ENCODE peak calls at places on chromosomes 5 and 9, in six cellular contexts. K, X, T, P, Z and U are unnamed samples. For H3K9me3, the result is how much of the 10 kb centered on the place peaks cover.

GRCh38 chr5:36950586-36951457 is 74.3 kb downstream of the NIPBL start:
- DNase-seq in Z (no peak), T (no peak), K (no peak), X (no peak), P (no peak), U (no peak)

GRCh38 chr5:68932830-68933434 is 160.9 kb upstream of the SLC30A5 start:
- DNase-seq in X (no peak), P (peak), Z (no peak), T (no peak), K (peak), U (no peak)

GRCh38 chr5:119355636-119356383 is at the start of gene TNFAIP8:
- DNase-seq in P (no peak), Z (peak), K (peak), X (peak), T (peak), U (peak)

GRCh38 chr9:133144142-133144886 is 19.4 kb downstream of the GBGT1 start:
- DNase-seq in Z (peak), K (peak), T (peak), X (peak), P (no peak), U (peak)

GRCh38 chr9:129290606-129291005 is 112.5 kb upstream of the IER5L start:
- DNase-seq in K (no peak), P (no peak), Z (no peak), X (no peak), T (no peak), U (no peak)

GRCh38 chr5:160311491-160312138 is 749 bp downstream of the CCNJL start:
- DNase-seq in X (no peak), T (no peak), K (peak), Z (no peak), P (no peak), U (peak)

GRCh38 chr9:33942471-33943083 is 106.1 kb downstream of the UBAP2 start:
- DNase-seq in K (no peak), Z (no peak), T (no peak), X (peak), P (no peak), U (peak)

GRCh38 chr5:148542812-148543211 is 111.5 kb downstream of the HTR4 start:
- DNase-seq in Z (no peak), K (no peak), P (no peak), T (no peak), X (no peak), U (no peak)

GRCh38 chr5:56450766-56451165 is 217.6 kb upstream of the ANKRD55 start:
- DNase-seq in P (no peak), Z (no peak), T (no peak), K (no peak), X (no peak), U (no peak)

GRCh38 chr9:137972988-137973470 is 95.4 kb downstream of the CACNA1B start:
- DNase-seq in T (no peak), X (no peak), K (peak), Z (peak), P (no peak), U (no peak)

GRCh38 chr5:15752886-15753285 is 252.9 kb downstream of the FBXL7 start:
- DNase-seq in P (no peak), Z (no peak), T (no peak), X (no peak), K (no peak), U (peak)

GRCh38 chr5:41270423-41271251 is 57.3 kb upstream of the C6 start:
- DNase-seq in X (peak), Z (peak), K (no peak), P (peak), T (no peak), U (peak)

GRCh38 chr5:163366757-163367156 is 70.6 kb upstream of the CCNG1 start:
- DNase-seq in K (no peak), T (no peak), P (no peak), Z (no peak), X (no peak), U (no peak)

GRCh38 chr5:150341331-150341730 is 16.2 kb upstream of the TCOF1 start:
- DNase-seq in K (no peak), P (no peak), X (no peak), T (no peak), Z (no peak), U (no peak)

GRCh38 chr5:172902497-172903472 is 56.4 kb upstream of the RPL26L1 start:
- DNase-seq in T (peak), Z (peak), P (peak), K (peak), X (peak), U (peak)

GRCh38 chr9:127388856-127389238 is 8.1 kb upstream of the SLC2A8 start:
- DNase-seq in Z (no peak), P (no peak), K (no peak), X (peak), T (no peak), U (no peak)

GRCh38 chr9:136086213-136086881 is 8.7 kb downstream of the NACC2 start:
- DNase-seq in X (no peak), K (no peak), Z (peak), T (no peak), P (no peak), U (no peak)

GRCh38 chr5:137091473-137091872 is 407.7 kb downstream of the SPOCK1 start:
- DNase-seq in T (no peak), P (no peak), Z (no peak), X (no peak), K (no peak), U (no peak)

GRCh38 chr9:106333487-106333886 is 529.5 kb upstream of the ZNF462 start:
- DNase-seq in K (no peak), T (no peak), X (no peak), Z (no peak), P (no peak), U (no peak)

GRCh38 chr5:135615581-135616260 is 36.9 kb upstream of the CXCL14 start:
- DNase-seq in P (no peak), T (no peak), K (peak), X (no peak), Z (no peak), U (no peak)

GRCh38 chr5:64691333-64691732 is 1.0 kb downstream of the SHISAL2B start:
- DNase-seq in T (no peak), X (no peak), Z (no peak), K (no peak), P (no peak), U (no peak)

GRCh38 chr9:31669311-31669710 is 715.1 kb upstream of the ACO1 start:
- DNase-seq in P (no peak), X (no peak), K (no peak), Z (no peak), T (no peak), U (no peak)

GRCh38 chr5:40124367-40124766 is 555.3 kb upstream of the PTGER4 start:
- DNase-seq in T (no peak), P (peak), K (no peak), Z (no peak), X (no peak), U (no peak)

GRCh38 chr5:38837416-38837815 is 8.4 kb upstream of the OSMR start:
- DNase-seq in X (no peak), K (no peak), Z (no peak), P (no peak), T (no peak), U (no peak)

DNA sequence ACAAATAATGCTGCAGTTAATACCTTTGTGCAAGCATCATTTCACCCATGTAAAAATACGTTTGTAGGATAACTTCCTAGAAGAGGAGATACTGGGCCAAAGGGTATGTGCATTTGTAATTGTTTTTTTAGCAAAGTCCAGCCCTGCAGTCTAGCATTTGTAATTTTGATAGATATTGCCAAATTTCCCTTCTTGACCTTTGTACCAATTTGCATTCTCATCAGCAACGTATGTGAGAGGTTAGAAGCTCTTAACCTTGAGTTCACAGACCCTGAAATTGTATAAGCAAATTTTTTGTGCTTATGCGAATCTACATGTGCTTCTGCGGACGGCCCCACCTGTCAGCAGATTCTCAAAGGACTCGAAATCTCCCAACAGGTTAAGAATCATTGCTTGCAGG is 18.6 kb upstream of the TOMM5 start:
- DNase-seq in T (no peak), P (no peak), K (no peak), Z (no peak), X (no peak), U (no peak)
- H3K9me3 ChIP-seq in T (under half), P (under half), K (under half), Z (under half), X (under half), U (under half)

GRCh38 chr9:21432640-21433425 is 7.4 kb upstream of the IFNA1 start:
- DNase-seq in K (no peak), T (no peak), Z (no peak), X (no peak), P (no peak), U (no peak)

GRCh38 chr9:21440139-21440538 is at the start of gene IFNA1:
- DNase-seq in T (no peak), P (no peak), Z (no peak), X (no peak), K (no peak), U (no peak)

DNA sequence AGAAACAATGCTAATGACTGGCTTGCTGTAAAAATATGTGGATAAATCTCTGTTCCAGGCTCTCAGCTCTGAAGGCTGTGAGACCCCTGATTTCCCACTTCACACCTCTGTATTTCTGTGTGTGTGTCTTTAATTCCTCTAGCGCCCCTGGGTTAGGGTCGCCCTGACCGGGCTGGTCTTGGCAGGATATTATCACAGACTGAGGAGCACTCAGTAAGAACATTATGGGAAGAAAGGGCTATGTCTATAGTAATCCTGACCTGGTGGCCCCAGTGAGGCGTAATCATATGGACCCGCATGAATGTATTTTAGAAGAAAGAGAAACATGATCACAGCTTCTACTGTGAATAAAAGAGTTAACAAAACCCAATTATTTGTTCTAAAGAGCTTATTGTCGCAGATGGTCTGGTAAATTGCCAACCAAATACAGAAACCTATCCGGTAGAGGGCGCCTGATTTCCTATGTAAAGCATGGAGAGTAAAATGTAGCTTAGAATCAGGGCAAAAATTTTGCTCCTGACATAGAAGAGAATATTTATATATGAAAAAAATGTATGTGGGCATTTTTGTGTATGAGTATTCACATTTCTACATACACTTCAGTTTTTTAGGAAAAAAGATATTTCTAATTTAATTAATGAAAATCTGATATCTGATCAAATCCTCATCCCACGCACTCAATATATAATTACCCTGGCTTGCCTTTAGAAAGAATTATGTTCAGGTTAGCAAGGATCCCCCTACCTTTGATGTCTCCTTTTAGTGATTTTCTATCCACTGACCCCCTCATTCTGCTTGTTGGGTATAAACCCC is 5.8 kb upstream of the IFNA1 start:
- DNase-seq in X (peak), K (peak), P (peak), Z (peak), T (no peak), U (peak)
- TF ChIP-seq MAX in X (no peak), K (no peak), P (no peak), Z (no peak), T (no peak), U (no peak)

DNA sequence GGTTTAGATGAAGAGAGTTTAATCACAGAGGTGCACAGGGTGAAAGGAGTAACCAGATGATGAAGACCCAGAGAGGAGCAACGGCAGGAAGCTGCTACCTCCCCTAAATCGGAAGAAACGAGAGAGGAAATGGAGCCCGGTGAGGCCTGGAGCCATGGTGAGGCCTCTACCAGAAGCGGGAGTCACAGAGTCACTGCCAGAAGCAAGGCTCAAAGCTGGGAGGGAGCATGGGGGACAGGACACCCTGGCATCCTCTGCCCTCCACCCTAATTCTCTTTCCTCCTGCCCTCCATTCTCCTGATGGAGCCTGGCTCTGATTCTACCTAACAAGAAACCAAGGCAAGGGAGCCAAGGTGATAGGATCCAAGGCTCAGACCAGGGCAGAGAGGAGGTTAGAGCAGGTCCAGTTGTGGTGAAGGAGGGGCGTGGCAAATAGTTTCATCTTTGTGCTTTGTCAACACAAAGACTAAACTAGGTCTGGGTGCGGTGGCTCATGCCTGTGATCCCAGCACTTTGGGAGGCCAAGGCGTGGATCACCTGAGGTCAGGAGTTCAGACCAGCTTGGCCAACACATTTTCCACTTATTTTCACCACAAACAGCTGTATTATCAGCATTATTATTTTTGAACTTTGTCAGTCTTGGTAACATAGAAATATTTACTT is 134.4 kb upstream of the RAI14 start:
- DNase-seq in X (peak), Z (no peak), K (no peak), T (no peak), P (no peak), U (no peak)
- H2AFZ ChIP-seq in X (no peak), Z (peak), K (peak), T (peak), P (no peak), U (no peak)

GRCh38 chr9:40925149-40925548 is 203.3 kb downstream of the FOXD4L6 start:
- DNase-seq in P (no peak), X (no peak), K (peak), T (no peak), Z (no peak), U (no peak)
- H3K9me3 ChIP-seq in P (under half), X (under half), K (half or more), T (under half), Z (under half), U (under half)